ENCODE peak calls at places on chromosomes 5 and 9, in six cellular contexts. E is fibroblast of lung; T is GM23338; I is Peyer's patch; M is suprapubic skin; Z is CD8-positive, alpha-beta T cell. O is an unnamed sample.

GRCh38 chr5:29485333-29485732 is 1708.2 kb upstream of the CDH6 start:
- DNase-seq in E (no peak), T (no peak), I (no peak), M (no peak), Z (no peak), O (no peak)

GRCh38 chr9:135214054-135214640 is 126.7 kb downstream of the OLFM1 start:
- DNase-seq in E (no peak), T (no peak), I (no peak), M (peak; percentile 59), Z (no peak), O (no peak)

GRCh38 chr5:89417990-89418820 is 535.2 kb upstream of the MEF2C start:
- DNase-seq in E (peak; percentile 7), T (peak; percentile 29), I (no peak), M (no peak), Z (no peak), O (peak; percentile 49)

GRCh38 chr9:34085581-34086500 is 37.2 kb upstream of the UBAP2 start:
- DNase-seq in E (no peak), T (no peak), I (no peak), M (no peak), Z (no peak), O (no peak)

GRCh38 chr5:1727571-1727970 is 72.1 kb downstream of the MRPL36 start:
- DNase-seq in E (no peak), T (peak; percentile 58), I (peak; percentile 30), M (peak; percentile 70), Z (no peak), O (no peak)

GRCh38 chr9:84140535-84141101 is 160.0 kb downstream of the RMI1 start:
- DNase-seq in E (peak; percentile 12), T (peak; percentile 76), I (peak; percentile 73), M (no peak), Z (peak; percentile 19), O (no peak)

GRCh38 chr9:4503103-4503502 is 12.8 kb downstream of the SLC1A1 start:
- DNase-seq in E (no peak), T (no peak), I (no peak), M (no peak), Z (no peak), O (no peak)

GRCh38 chr5:154287136-154287535 is 96.6 kb downstream of the GALNT10 start:
- DNase-seq in E (peak; percentile 97), T (peak; percentile 80), I (no peak), M (no peak), Z (no peak), O (no peak)

GRCh38 chr9:89378541-89378940 is 60.2 kb downstream of the SECISBP2 start:
- DNase-seq in E (no peak), T (no peak), I (no peak), M (no peak), Z (no peak), O (no peak)

GRCh38 chr5:19531374-19531952 is 456.5 kb downstream of the CDH18 start:
- DNase-seq in E (peak; percentile 66), T (no peak), I (no peak), M (no peak), Z (no peak), O (no peak)

GRCh38 chr9:134011401-134011800 is 13.9 kb upstream of the BRD3OS start:
- DNase-seq in E (no peak), T (no peak), I (no peak), M (no peak), Z (no peak), O (no peak)

GRCh38 chr5:181127456-181127855 is 3.5 kb downstream of the OR2V1 start:
- DNase-seq in E (no peak), T (no peak), I (no peak), M (peak; percentile 50), Z (no peak), O (no peak)

GRCh38 chr5:61334224-61335196 is 2.5 kb downstream of the ZSWIM6 start:
- DNase-seq in E (peak; percentile 90), T (peak; percentile 32), I (no peak), M (no peak), Z (no peak), O (peak; percentile 71)

GRCh38 chr5:124277767-124278536 is 468.5 kb downstream of the ZNF608 start:
- DNase-seq in E (no peak), T (no peak), I (no peak), M (no peak), Z (no peak), O (no peak)

GRCh38 chr9:297104-297794 is 82.6 kb downstream of the DOCK8 start:
- DNase-seq in E (no peak), T (no peak), I (peak; percentile 58), M (no peak), Z (peak; percentile 26), O (no peak)

GRCh38 chr5:159094745-159095144 is 5.0 kb downstream of the EBF1 start:
- DNase-seq in E (peak; percentile 73), T (peak; percentile 61), I (peak; percentile 82), M (peak; percentile 91), Z (peak; percentile 67), O (peak; percentile 87)

GRCh38 chr9:2036844-2037243 is 21.7 kb downstream of the SMARCA2 start:
- DNase-seq in E (no peak), T (no peak), I (no peak), M (no peak), Z (no peak), O (no peak)

GRCh38 chr9:120654278-120654677 is 60.0 kb downstream of the MEGF9 start:
- DNase-seq in E (peak; percentile 4), T (no peak), I (no peak), M (no peak), Z (no peak), O (no peak)

GRCh38 chr9:105502276-105502675 is 54.4 kb downstream of the FSD1L start:
- DNase-seq in E (no peak), T (no peak), I (no peak), M (no peak), Z (no peak), O (no peak)

GRCh38 chr9:995192-995591 is 18.7 kb downstream of the DMRT3 start:
- DNase-seq in E (peak; percentile 11), T (no peak), I (no peak), M (no peak), Z (no peak), O (no peak)

GRCh38 chr5:73907164-73907563 is 281.2 kb downstream of the ARHGEF28 start:
- DNase-seq in E (no peak), T (no peak), I (no peak), M (no peak), Z (no peak), O (no peak)

GRCh38 chr5:132003982-132004381 is 7.5 kb downstream of the ACSL6 start:
- DNase-seq in E (no peak), T (no peak), I (no peak), M (no peak), Z (no peak), O (no peak)

GRCh38 chr5:9046756-9047481 is 499.0 kb downstream of the SEMA5A start:
- DNase-seq in E (peak; percentile 96), T (no peak), I (no peak), M (no peak), Z (no peak), O (no peak)

GRCh38 chr5:139385061-139385889 is 2.2 kb upstream of the SLC23A1 start:
- DNase-seq in E (no peak), T (no peak), I (no peak), M (no peak), Z (no peak), O (no peak)

GRCh38 chr5:172490739-172491461 is 36.6 kb upstream of the SH3PXD2B start:
- DNase-seq in E (no peak), T (no peak), I (peak; percentile 41), M (peak; percentile 59), Z (no peak), O (no peak)

GRCh38 chr5:69308046-69308553 is 24.5 kb downstream of the CCDC125 start:
- DNase-seq in E (peak; percentile 20), T (no peak), I (no peak), M (no peak), Z (no peak), O (no peak)

GRCh38 chr5:29042152-29042551 is 2003.8 kb upstream of the CDH9 start:
- DNase-seq in E (no peak), T (peak; percentile 55), I (no peak), M (no peak), Z (no peak), O (no peak)

DNA sequence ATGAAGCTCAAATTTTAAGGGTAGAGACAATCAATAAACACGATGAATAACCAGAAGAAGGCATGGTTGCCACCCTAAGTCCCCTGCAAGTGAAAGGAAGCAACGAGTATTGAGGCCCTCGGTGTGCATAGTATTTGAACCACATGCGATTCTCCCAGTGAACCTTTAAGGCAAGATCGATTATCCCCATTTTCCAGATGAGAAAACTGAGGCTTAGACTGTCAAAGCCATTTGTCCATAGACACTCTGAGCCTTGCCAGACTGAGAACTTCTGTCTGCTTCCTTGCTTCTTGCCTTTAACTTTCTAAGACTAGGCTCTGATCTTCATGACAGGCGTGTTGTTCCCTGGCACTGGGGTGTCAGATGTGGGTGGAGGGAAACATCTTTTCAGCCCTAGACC is 58.2 kb downstream of the COL27A1 start:
- DNase-seq in E (no peak), T (no peak), I (no peak), M (no peak), Z (no peak), O (no peak)
- H3K27ac ChIP-seq in E (no peak overlapping the region), T (no peak overlapping the region), I (no peak overlapping the region), M (no peak overlapping the region), Z (no peak overlapping the region), O (no peak overlapping the region)

GRCh38 chr5:80119337-80119736 is 84.2 kb downstream of the THBS4 start:
- DNase-seq in E (no peak), T (no peak), I (no peak), M (no peak), Z (no peak), O (no peak)
- H3K4me3 ChIP-seq in E (no peak overlapping the region), T (no peak overlapping the region), I (no peak overlapping the region), M (no peak overlapping the region), Z (no peak overlapping the region), O (no peak overlapping the region)

GRCh38 chr9:106963684-106964083 is 100.7 kb downstream of the ZNF462 start:
- DNase-seq in E (no peak), T (no peak), I (no peak), M (no peak), Z (no peak), O (no peak)

GRCh38 chr9:106962615-106963363 is 99.8 kb downstream of the ZNF462 start:
- DNase-seq in E (peak; percentile 64), T (no peak), I (no peak), M (no peak), Z (no peak), O (no peak)

GRCh38 chr9:106960238-106960637 is 97.3 kb downstream of the ZNF462 start:
- DNase-seq in E (no peak), T (no peak), I (no peak), M (no peak), Z (no peak), O (no peak)

GRCh38 chr9:106962105-106962504 is 99.1 kb downstream of the ZNF462 start:
- DNase-seq in E (peak; percentile 62), T (no peak), I (no peak), M (no peak), Z (no peak), O (no peak)

GRCh38 chr9:106961623-106962022 is 98.7 kb downstream of the ZNF462 start:
- DNase-seq in E (peak; percentile 39), T (no peak), I (no peak), M (no peak), Z (no peak), O (no peak)
- H3K27ac ChIP-seq in E (no peak overlapping the region), T (no peak overlapping the region), I (no peak overlapping the region), M (no peak overlapping the region), Z (no peak overlapping the region), O (no peak overlapping the region)

DNA sequence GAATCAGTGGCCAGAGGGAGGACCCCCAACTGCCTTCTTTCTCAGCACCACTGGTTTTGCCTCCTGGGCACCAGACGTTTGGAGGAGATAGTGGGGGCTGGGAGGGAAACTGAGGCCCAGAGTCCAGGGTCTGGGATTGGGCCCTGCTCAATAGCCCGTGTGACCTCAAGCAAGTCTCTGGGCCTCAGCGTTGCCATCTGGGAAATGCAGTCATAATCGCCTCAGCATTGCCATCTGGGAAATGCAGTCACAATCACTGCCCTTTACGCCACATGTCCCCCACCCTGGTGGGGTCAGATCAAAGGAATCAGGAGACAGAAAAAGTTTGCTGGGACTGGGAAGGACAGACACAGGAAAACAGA is 1.6 kb downstream of the SH2D3C start:
- DNase-seq in E (no peak), T (no peak), I (no peak), M (no peak), Z (no peak), O (no peak)
- H3K4me3 ChIP-seq in E (no peak overlapping the region), T (no peak overlapping the region), I (peak overlapping the region; percentile 50), M (peak overlapping the region; percentile 21), Z (peak overlapping the region; percentile 87), O (no peak overlapping the region)

O was measured in A673.